ENCODE peak calls at places on chromosomes 3 and 15, in six cellular contexts. T is activated T-helper 1 cell treated with Interleukin-2 at 50 U/mL for 16 hours, D is nephron progenitor cell, R is left colon, M is HFF-Myc, X is occipital lobe. K is an unnamed sample.

GRCh38 chr15:59283717-59284336 is 77.2 kb downstream of the LDHAL6B start:
- DNase-seq in T (no peak), D (no peak), R (peak; percentile 87), M (no peak), X (no peak), K (peak; percentile 53)

GRCh38 chr3:137222736-137223135 is 265.0 kb downstream of the IL20RB start:
- DNase-seq in T (no peak), D (no peak), R (no peak), M (no peak), X (no peak), K (no peak)

GRCh38 chr15:57462391-57462790 is 86.1 kb downstream of the CGNL1 start:
- DNase-seq in T (no peak), D (no peak), R (no peak), M (no peak), X (no peak), K (no peak)

GRCh38 chr15:38612159-38612863 is 47.7 kb upstream of the RASGRP1 start:
- DNase-seq in T (peak; percentile 9), D (no peak), R (no peak), M (no peak), X (no peak), K (no peak)

GRCh38 chr3:89964347-89964746 is 856.9 kb downstream of the EPHA3 start:
- DNase-seq in T (no peak), D (no peak), R (no peak), M (no peak), X (no peak), K (no peak)

GRCh38 chr3:63585927-63586326 is 66.5 kb upstream of the SNTN start:
- DNase-seq in T (no peak), D (no peak), R (no peak), M (no peak), X (no peak), K (no peak)

GRCh38 chr3:133258358-133258757 is 141.5 kb upstream of the BFSP2 start:
- DNase-seq in T (no peak), D (no peak), R (no peak), M (no peak), X (no peak), K (no peak)

GRCh38 chr15:101306341-101307047 is 11.4 kb upstream of the SNRPA1 start:
- DNase-seq in T (no peak), D (no peak), R (no peak), M (no peak), X (no peak), K (no peak)

GRCh38 chr3:43190682-43191081 is 84.8 kb upstream of the POMGNT2 start:
- DNase-seq in T (no peak), D (no peak), R (no peak), M (peak; percentile 63), X (no peak), K (no peak)